ENCODE peak calls at places on chromosomes 11 and 22, in four cellular contexts. T is Caco-2, Q is osteocyte, O is psoas muscle. D is an unnamed sample.

GRCh38 chr11:94128746-94129504 is at the start of gene PANX1:
- DNase-seq in T (peak), Q (peak), O (peak), D (peak)

GRCh38 chr11:16953620-16954019 is 60.6 kb downstream of the PLEKHA7 start:
- DNase-seq in T (no peak), Q (no peak), O (no peak), D (no peak)

GRCh38 chr11:45054956-45055355 is 91.5 kb upstream of the PRDM11 start:
- DNase-seq in T (no peak), Q (no peak), O (no peak), D (no peak)

GRCh38 chr11:2944953-2945756 is 15.9 kb upstream of the PHLDA2 start:
- DNase-seq in T (no peak), Q (peak), O (peak), D (peak)

GRCh38 chr11:133819916-133820315 is 25.4 kb downstream of the SPATA19 start:
- DNase-seq in T (no peak), Q (peak), O (no peak), D (no peak)

GRCh38 chr11:131885371-131885770 is 515.0 kb downstream of the NTM start:
- DNase-seq in T (no peak), Q (no peak), O (no peak), D (no peak)

GRCh38 chr22:50236731-50237409 is 8.0 kb downstream of the TUBGCP6 start:
- DNase-seq in T (no peak), Q (no peak), O (no peak), D (no peak)

GRCh38 chr11:131353761-131354160 is 16.7 kb upstream of the NTM start:
- DNase-seq in T (no peak), Q (no peak), O (no peak), D (no peak)

GRCh38 chr22:38953091-38953490 is 4.3 kb upstream of the APOBEC3A start:
- DNase-seq in T (no peak), Q (no peak), O (no peak), D (no peak)

GRCh38 chr22:26170795-26171194 is 1.5 kb downstream of the SEZ6L start:
- DNase-seq in T (peak), Q (peak), O (no peak), D (no peak)

GRCh38 chr11:57514538-57515331 is 767 bp downstream of the SLC43A1 start:
- DNase-seq in T (peak), Q (no peak), O (peak), D (no peak)

GRCh38 chr11:11028017-11028692 is 170.3 kb upstream of the ZBED5 start:
- DNase-seq in T (peak), Q (peak), O (peak), D (peak)

GRCh38 chr11:2211113-2211971 is 39.7 kb upstream of the TH start:
- DNase-seq in T (peak), Q (peak), O (peak), D (no peak)

GRCh38 chr11:70569996-70570692 is 171.8 kb downstream of the CTTN start:
- DNase-seq in T (no peak), Q (no peak), O (peak), D (no peak)

DNA sequence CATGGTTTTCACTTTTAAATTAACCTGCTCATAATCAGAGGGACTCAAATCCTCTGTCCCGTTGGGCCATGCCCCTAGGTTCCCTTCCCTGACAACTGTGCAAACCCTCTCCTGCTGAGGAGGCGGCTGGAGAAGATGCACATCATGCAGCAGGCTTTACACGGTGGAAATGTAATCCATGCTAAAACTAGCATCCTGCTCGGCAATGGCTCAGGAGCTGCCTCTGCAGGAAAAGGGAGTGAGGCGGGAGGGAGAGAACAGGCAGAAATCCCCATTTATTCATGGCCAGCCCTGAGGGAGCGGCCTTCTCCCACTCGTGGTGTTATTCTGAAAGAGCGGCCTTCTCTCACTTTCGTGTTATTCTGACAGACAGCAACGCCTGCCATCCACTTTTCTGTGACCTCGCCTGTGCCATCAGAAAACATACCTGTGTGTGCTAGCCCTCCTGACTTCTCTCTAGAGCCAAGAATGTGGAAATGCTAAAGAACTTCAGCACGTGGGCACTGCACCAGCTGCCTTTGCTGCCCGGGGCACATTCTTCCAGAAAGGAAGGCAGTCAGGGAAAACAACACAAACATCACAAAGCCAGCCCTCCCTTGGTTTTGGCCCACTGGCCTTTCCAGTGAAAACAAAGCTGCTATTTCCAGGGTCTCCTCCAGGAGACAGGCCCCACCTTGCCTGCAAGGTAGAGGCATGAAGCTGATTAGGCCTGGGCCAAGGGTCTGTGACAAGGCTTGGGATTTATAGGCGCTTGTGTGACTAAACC is 62.9 kb upstream of the BID start:
- DNase-seq in T (no peak), Q (no peak), O (no peak), D (no peak)
- TF ChIP-seq CTCF in T (no peak), Q (peak), O (no peak), D (no peak)

GRCh38 chr11:109998921-109999320 is 94.3 kb upstream of the ZC3H12C start:
- DNase-seq in T (no peak), Q (no peak), O (no peak), D (no peak)

GRCh38 chr11:110003426-110003825 is 89.8 kb upstream of the ZC3H12C start:
- DNase-seq in T (no peak), Q (no peak), O (no peak), D (no peak)

GRCh38 chr11:109996060-109996459 is 97.1 kb upstream of the ZC3H12C start:
- DNase-seq in T (no peak), Q (no peak), O (no peak), D (no peak)

GRCh38 chr11:110000045-110000502 is 93.1 kb upstream of the ZC3H12C start:
- DNase-seq in T (peak), Q (no peak), O (no peak), D (peak)

GRCh38 chr11:110000858-110001257 is 92.3 kb upstream of the ZC3H12C start:
- DNase-seq in T (no peak), Q (no peak), O (no peak), D (no peak)
- TF ChIP-seq CTCF in T (no peak), Q (no peak), O (no peak), D (no peak)

GRCh38 chr22:20205964-20206708 is 55.3 kb upstream of the CCDC188 start:
- DNase-seq in T (no peak), Q (no peak), O (peak), D (peak)

GRCh38 chr22:20207277-20208025 is 56.6 kb upstream of the CCDC188 start:
- DNase-seq in T (no peak), Q (no peak), O (no peak), D (no peak)

GRCh38 chr22:20205464-20205963 is 54.7 kb upstream of the CCDC188 start:
- DNase-seq in T (no peak), Q (no peak), O (no peak), D (no peak)

GRCh38 chr22:20204821-20205220 is 54.0 kb upstream of the CCDC188 start:
- DNase-seq in T (no peak), Q (no peak), O (no peak), D (no peak)

DNA sequence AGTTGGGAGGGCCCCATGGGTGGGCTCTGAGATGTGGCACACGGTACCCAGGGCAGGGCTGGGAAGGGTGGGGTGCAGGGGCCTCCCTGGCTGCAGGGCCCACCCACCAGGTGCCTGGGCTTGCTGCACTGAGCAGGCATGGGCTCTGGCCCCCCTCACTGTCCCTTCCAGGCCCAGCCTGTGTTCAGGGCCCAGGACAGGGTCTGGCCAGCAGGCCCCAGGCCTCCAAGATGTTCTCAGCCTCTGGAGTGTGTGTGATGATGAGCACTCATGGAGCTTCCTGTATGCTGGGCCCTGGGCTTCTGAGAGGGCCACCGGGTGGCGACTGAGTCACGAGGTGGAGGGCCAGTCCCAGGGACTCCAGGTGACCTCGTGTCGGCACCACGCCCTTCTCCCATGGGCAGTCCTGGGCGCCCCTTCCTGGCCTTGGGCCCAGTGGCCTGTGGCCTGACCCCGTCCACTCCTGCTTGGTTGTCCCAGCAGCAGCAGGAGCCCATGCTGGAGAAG is 55.9 kb upstream of the CCDC188 start:
- DNase-seq in T (no peak), Q (no peak), O (no peak), D (peak)
- TF ChIP-seq CTCF in T (no peak), Q (no peak), O (no peak), D (no peak)

DNA sequence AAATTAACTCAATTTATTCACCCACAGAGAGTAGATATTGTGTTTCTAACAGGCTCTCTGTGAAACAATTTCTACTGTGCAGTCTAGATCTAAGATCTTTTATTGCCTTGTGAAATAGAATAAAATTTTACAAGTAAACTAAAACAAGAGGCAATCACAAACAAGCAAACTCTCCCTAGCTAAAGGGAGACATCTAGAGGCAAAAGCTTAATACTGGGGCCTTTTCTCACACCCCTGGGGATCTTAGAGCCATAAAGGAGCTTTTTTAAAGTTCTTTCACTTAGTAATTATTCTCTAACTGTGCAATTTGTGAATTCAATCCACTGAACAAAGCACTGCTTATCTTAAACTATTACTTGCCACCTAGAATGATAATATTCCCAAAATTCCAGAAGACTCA is 19.7 kb downstream of the ALG9 start:
- DNase-seq in T (no peak), Q (no peak), O (no peak), D (peak)
- TF ChIP-seq CTCF in T (no peak), Q (peak), O (peak), D (peak)

DNA sequence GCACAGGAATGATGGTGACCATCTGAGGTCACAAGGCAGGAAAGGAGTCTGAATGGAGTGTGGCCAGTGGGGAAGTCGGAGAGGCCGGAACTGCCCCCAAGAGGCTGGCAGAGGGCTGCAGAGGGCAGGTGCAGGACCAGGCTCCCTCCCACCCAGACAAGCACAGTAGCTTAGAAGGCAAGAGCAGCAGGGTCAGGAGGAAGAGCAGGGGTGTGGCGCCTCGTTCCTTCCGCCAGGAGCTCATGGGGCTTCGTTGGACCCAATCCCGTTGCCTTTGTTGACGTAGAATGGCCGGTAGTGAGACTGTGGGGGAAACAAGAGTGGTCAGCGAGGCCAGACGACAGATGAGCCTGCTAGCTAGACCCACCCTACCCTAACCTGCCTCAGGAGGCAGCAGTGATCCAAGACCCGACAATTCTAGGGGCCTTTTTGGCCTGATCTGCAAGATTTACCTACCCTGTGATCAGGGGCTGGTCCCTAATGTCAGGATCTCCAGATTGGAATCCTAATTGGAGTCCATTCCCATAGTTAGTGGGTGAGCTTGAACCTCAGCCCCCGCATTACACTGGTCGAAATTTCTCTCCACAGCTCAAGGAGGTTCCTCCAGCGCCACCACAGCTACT is 25.6 kb downstream of the TRIM29 start:
- DNase-seq in T (no peak), Q (no peak), O (no peak), D (no peak)
- TF ChIP-seq CTCF in T (peak), Q (no peak), O (no peak), D (peak)

GRCh38 chr11:119533931-119534694 is 111.1 kb upstream of the THY1 start:
- DNase-seq in T (peak), Q (peak), O (peak), D (peak)

GRCh38 chr11:119533462-119533861 is 110.5 kb upstream of the THY1 start:
- DNase-seq in T (no peak), Q (no peak), O (no peak), D (no peak)

GRCh38 chr11:119537641-119538253 is 114.8 kb upstream of the THY1 start:
- DNase-seq in T (no peak), Q (no peak), O (no peak), D (no peak)

GRCh38 chr11:119538748-119539147 is 115.8 kb upstream of the THY1 start:
- DNase-seq in T (no peak), Q (no peak), O (no peak), D (no peak)

GRCh38 chr11:119536801-119537200 is 113.8 kb upstream of the THY1 start:
- DNase-seq in T (no peak), Q (no peak), O (no peak), D (no peak)
- TF ChIP-seq CTCF in T (peak), Q (no peak), O (no peak), D (peak)

DNA sequence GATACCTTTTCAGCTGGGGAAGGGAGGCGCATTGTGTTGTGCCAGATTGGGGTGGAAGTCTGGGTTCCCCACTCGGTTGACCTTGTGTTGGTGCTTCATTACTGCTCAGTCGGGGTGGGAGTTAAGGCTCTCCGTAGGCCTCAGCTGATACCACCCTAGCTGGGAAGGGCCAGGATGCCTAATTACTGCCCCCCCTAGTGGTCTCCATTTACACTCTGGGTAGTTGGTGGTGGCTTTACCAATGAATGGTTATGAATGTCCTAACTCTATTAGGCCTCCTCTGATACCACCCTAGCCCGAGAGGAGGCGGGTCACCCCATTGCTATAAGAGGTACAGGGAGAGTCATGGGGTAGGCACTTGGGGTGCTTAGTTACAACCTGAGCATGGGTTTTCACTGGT is 27.5 kb upstream of the HIKESHI start:
- DNase-seq in T (peak), Q (no peak), O (no peak), D (no peak)
- TF ChIP-seq CTCF in T (peak), Q (no peak), O (no peak), D (peak)

D was measured in HFFc6.